ENCODE peak calls at places on chromosome 5, in four cellular contexts. M, P, K and E are unnamed samples.

GRCh38 chr5:154196955-154197652 is 6.6 kb downstream of the GALNT10 start:
- DNase-seq in M (no peak), K (no peak), P (peak; percentile 66), E (peak; percentile 49)

GRCh38 chr5:68757813-68758212 is 336.0 kb upstream of the SLC30A5 start:
- DNase-seq in K (no peak), P (no peak), M (no peak), E (no peak)

GRCh38 chr5:176618783-176619182 is 8.8 kb upstream of the GPRIN1 start:
- DNase-seq in M (no peak), K (no peak), P (no peak), E (no peak)

GRCh38 chr5:5826911-5827310 is 404.4 kb downstream of the ICE1 start:
- DNase-seq in P (peak; percentile 15), M (no peak), K (no peak), E (no peak)

GRCh38 chr5:80620206-80620605 is 34.2 kb upstream of the MSH3 start:
- DNase-seq in K (no peak), M (no peak), P (peak; percentile 87), E (peak; percentile 14)

GRCh38 chr5:146510528-146510927 is 5.5 kb downstream of the GPR151 start:
- DNase-seq in K (no peak), M (no peak), P (peak; percentile 85), E (peak; percentile 33)

GRCh38 chr5:44332360-44332971 is 56.8 kb downstream of the FGF10 start:
- DNase-seq in P (peak; percentile 46), K (no peak), M (no peak), E (peak; percentile 1)

GRCh38 chr5:159088371-159088770 is 11.3 kb downstream of the EBF1 start:
- DNase-seq in M (no peak), P (no peak), K (no peak), E (no peak)

GRCh38 chr5:170278611-170279500 is 18.7 kb downstream of the LCP2 start:
- DNase-seq in P (no peak), M (no peak), K (peak; percentile 62), E (no peak)

GRCh38 chr5:88298425-88298824 is 29.8 kb upstream of the TMEM161B start:
- DNase-seq in K (no peak), M (no peak), P (peak; percentile 50), E (peak; percentile 19)

GRCh38 chr5:127229185-127229889 is 61.3 kb upstream of the MEGF10 start:
- DNase-seq in M (no peak), K (peak; percentile 7), P (peak; percentile 28), E (peak; percentile 58)

GRCh38 chr5:96326902-96327301 is 106.1 kb downstream of the PCSK1 start:
- DNase-seq in M (no peak), K (no peak), P (no peak), E (no peak)

GRCh38 chr5:1409386-1410110 is 35.7 kb downstream of the SLC6A3 start:
- DNase-seq in P (peak; percentile 19), M (no peak), K (no peak), E (peak; percentile 12)

GRCh38 chr5:82165740-82166530 is 112.2 kb downstream of the RPS23 start:
- DNase-seq in K (no peak), M (no peak), P (peak; percentile 99), E (peak; percentile 84)